ENCODE peak calls at places on chromosomes 11 and 22, in four cellular contexts. T, F, O and N are unnamed samples.

GRCh38 chr11:65918211-65919150 is at the start of gene C11orf68:
- DNase-seq in T (peak), F (peak), O (no peak), N (peak)

GRCh38 chr22:41923595-41924276 is 2.9 kb downstream of the TNFRSF13C start:
- DNase-seq in T (no peak), F (no peak), O (no peak), N (no peak)

GRCh38 chr11:114782650-114783310 is 104.5 kb downstream of the NXPE2 start:
- DNase-seq in T (no peak), F (no peak), O (no peak), N (no peak)

GRCh38 chr11:15710593-15711260 is 596.0 kb downstream of the INSC start:
- DNase-seq in T (no peak), F (no peak), O (no peak), N (no peak)

GRCh38 chr22:50325444-50326224 is 1.2 kb downstream of the DENND6B start:
- DNase-seq in T (no peak), F (no peak), O (no peak), N (no peak)

GRCh38 chr11:121140369-121140768 is 39.3 kb downstream of the TECTA start:
- DNase-seq in T (no peak), F (no peak), O (no peak), N (no peak)

GRCh38 chr22:36239150-36239400 is 252 bp downstream of the APOL2 start:
- DNase-seq in T (no peak), F (no peak), O (no peak), N (no peak)

GRCh38 chr11:10727259-10727851 is 23.7 kb upstream of the CTR9 start:
- DNase-seq in T (no peak), F (no peak), O (no peak), N (no peak)

GRCh38 chr22:45544588-45545170 is 42.0 kb downstream of the FBLN1 start:
- DNase-seq in T (no peak), F (no peak), O (no peak), N (no peak)

GRCh38 chr11:65814131-65814959 is 19.4 kb upstream of the SNX32 start:
- DNase-seq in T (no peak), F (peak), O (no peak), N (no peak)

GRCh38 chr22:46023558-46023981 is 46.6 kb upstream of the WNT7B start:
- DNase-seq in T (no peak), F (no peak), O (peak), N (peak)

GRCh38 chr22:36110306-36110791 is 50.2 kb downstream of the APOL3 start:
- DNase-seq in T (no peak), F (no peak), O (peak), N (peak)

GRCh38 chr11:38937709-38938108 is 2339.7 kb upstream of the RAG2 start:
- DNase-seq in T (no peak), F (no peak), O (no peak), N (no peak)

GRCh38 chr11:65643971-65644370 is 6.1 kb downstream of the SIPA1 start:
- DNase-seq in T (peak), F (no peak), O (no peak), N (no peak)

GRCh38 chr22:49699476-49699875 is 128.2 kb downstream of the BRD1 start:
- DNase-seq in T (no peak), F (no peak), O (no peak), N (no peak)

GRCh38 chr11:70641366-70641765 is 243.0 kb downstream of the CTTN start:
- DNase-seq in T (no peak), F (no peak), O (no peak), N (no peak)

GRCh38 chr11:105918039-105918438 is 104.0 kb downstream of the MSANTD4 start:
- DNase-seq in T (no peak), F (no peak), O (no peak), N (no peak)

GRCh38 chr22:48835857-48836672 is 991.6 kb downstream of the BRD1 start:
- DNase-seq in T (no peak), F (no peak), O (no peak), N (no peak)

GRCh38 chr11:72816404-72816990 is 2.3 kb downstream of the ATG16L2 start:
- DNase-seq in T (no peak), F (no peak), O (no peak), N (no peak)

GRCh38 chr11:123330471-123330870 is 99.6 kb upstream of the GRAMD1B start:
- DNase-seq in T (no peak), F (no peak), O (no peak), N (no peak)

GRCh38 chr11:40292636-40293585 is 1166.5 kb downstream of the LRRC4C start:
- DNase-seq in T (no peak), F (no peak), O (no peak), N (peak)

GRCh38 chr11:66718320-66718971 is 10.6 kb downstream of the SPTBN2 start:
- DNase-seq in T (no peak), F (peak), O (no peak), N (no peak)

GRCh38 chr11:133895551-133895950 is 50.2 kb upstream of the SPATA19 start:
- DNase-seq in T (no peak), F (peak), O (no peak), N (peak)

GRCh38 chr22:24285245-24285644 is 14.6 kb downstream of the SPECC1L start:
- DNase-seq in T (no peak), F (no peak), O (no peak), N (no peak)

GRCh38 chr11:64129403-64129802 is 36.5 kb downstream of the MACROD1 start:
- DNase-seq in T (no peak), F (no peak), O (no peak), N (no peak)

GRCh38 chr11:23021287-23021863 is 161.1 kb upstream of the CCDC179 start:
- DNase-seq in T (peak), F (peak), O (no peak), N (no peak)

GRCh38 chr22:31846161-31847115 is 92.6 kb downstream of the DEPDC5 start:
- DNase-seq in T (peak), F (no peak), O (no peak), N (no peak)

GRCh38 chr11:105296386-105296785 is 156.8 kb upstream of the CARD18 start:
- DNase-seq in T (no peak), F (no peak), O (no peak), N (no peak)

GRCh38 chr11:121385693-121386092 is 66.4 kb upstream of the SORL1 start:
- DNase-seq in T (no peak), F (no peak), O (no peak), N (no peak)

GRCh38 chr11:15893080-15893492 is 463.3 kb downstream of the SOX6 start:
- DNase-seq in T (no peak), F (no peak), O (no peak), N (no peak)

DNA sequence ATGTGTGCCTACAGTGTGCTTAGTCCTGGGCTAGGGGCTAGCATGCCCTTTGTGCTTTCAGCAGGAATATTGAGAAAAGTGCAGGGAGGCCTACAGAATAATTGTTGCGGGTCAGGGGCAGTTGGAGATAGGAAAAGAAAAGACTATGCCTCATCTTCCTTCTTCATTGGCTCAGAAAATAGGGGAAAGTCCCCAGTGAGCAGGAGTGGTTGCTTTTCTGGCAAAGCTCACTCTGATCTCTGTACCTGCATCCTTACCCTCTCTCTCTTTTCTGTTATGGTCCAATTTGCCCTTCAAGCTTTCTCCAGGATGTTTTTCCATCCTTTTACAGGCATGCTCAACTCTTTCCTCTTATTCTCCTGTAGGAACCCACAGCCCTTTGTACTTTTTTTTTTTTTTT is 29.5 kb upstream of the RRM1 start:
- DNase-seq in T (no peak), F (no peak), O (no peak), N (no peak)
- TF ChIP-seq EP300 in T (no peak), F (no peak), O (no peak), N (no peak)

GRCh38 chr11:128497057-128497957 is 90.1 kb downstream of the ETS1 start:
- DNase-seq in T (peak), F (no peak), O (no peak), N (peak)
- TF ChIP-seq EP300 in T (peak), F (no peak), O (no peak), N (no peak)

DNA sequence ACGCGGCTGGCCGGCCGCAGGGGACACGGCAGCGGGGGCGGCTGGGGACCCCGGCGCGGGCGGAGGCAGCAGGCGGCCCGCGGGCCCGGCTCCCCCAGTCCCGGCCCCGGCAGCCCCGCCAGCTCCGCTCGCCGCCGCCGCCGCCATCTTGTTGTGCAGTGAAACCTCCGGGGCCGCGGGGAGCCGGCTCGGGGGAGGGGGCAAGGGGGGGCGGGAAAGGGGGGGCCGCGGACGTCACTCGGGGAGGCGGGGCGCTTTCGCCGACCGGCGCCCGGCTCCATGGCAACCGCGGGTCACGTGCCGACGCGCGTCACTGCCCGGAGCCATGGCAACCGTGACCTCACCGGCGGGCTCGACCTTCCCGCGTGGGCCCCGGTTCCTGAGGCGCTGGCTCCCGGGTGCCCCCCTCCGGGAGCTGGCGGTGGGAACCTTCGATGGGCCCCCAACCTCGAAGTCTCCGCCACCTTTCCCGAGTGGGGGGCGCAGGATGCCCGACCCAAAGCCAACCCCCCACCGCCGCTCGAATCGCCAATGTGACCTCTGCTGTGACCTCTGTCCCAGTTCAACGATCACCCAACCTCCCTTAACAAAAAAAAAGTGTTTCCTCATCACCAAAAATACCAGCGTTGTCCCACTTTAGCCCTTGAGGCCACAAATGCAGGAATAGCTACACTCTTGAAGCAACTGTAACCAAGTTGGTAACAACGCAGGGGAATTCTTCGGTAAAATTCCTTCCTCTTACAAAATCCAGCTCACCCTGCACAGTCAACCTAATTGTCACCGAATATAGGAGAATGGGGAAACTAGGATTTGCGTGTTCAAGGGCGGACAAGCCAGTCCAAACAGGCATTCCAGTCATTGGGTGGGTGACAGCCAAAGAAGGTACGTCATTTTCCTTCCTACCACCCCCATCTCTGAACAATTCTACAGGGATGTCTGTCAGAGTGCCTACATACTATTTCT is at the start of gene SIK3:
- DNase-seq in T (peak), F (peak), O (peak), N (peak)
- TF ChIP-seq EP300 in T (no peak), F (peak), O (peak), N (no peak)

GRCh38 chr11:118241191-118242098 is 10.7 kb downstream of the MPZL3 start:
- DNase-seq in T (no peak), F (peak), O (no peak), N (no peak)
- TF ChIP-seq EP300 in T (no peak), F (no peak), O (no peak), N (no peak)